ENCODE peak calls at places on chromosome 20, in eight cellular contexts. X is uterus, L is lung, H is pancreas, F is OCI-LY7, B is H9, W is body of pancreas, E is cardiac muscle cell. U is an unnamed sample.

GRCh38 chr20:23327617-23328333 is 22.8 kb upstream of the NXT1 start:
- DNase-seq in X (no peak), L (no peak), H (no peak), F (no peak), B (no peak), W (no peak), E (no peak), U (no peak)

GRCh38 chr20:53660078-53660909 is 66.7 kb upstream of the ZNF217 start:
- DNase-seq in X (peak; percentile 47), L (no peak), H (no peak), F (peak; percentile 41), B (peak; percentile 37), W (no peak), E (no peak), U (no peak)

GRCh38 chr20:51660741-51661608 is 107.2 kb downstream of the ATP9A start:
- DNase-seq in X (no peak), L (no peak), H (no peak), F (no peak), B (no peak), W (no peak), E (no peak), U (no peak)

GRCh38 chr20:39269031-39269461 is 306.9 kb downstream of the DHX35 start:
- DNase-seq in X (peak; percentile 35), L (no peak), H (peak; percentile 80), F (peak; percentile 43), B (peak; percentile 80), W (peak; percentile 65), E (peak; percentile 65), U (no peak)

GRCh38 chr20:37426978-37427377 is 81.0 kb downstream of the SRC start:
- DNase-seq in X (no peak), L (no peak), H (no peak), F (no peak), B (no peak), W (no peak), E (no peak), U (no peak)

GRCh38 chr20:13250242-13250641 is 29.2 kb downstream of the ISM1 start:
- DNase-seq in X (no peak), L (no peak), H (no peak), F (no peak), B (no peak), W (peak; percentile 62), E (no peak), U (no peak)

GRCh38 chr20:20094410-20094809 is 42.1 kb downstream of the CFAP61 start:
- DNase-seq in X (no peak), L (no peak), H (no peak), F (no peak), B (no peak), W (no peak), E (no peak), U (no peak)

GRCh38 chr20:17825949-17826843 is 126.4 kb downstream of the BANF2 start:
- DNase-seq in X (no peak), L (no peak), H (no peak), F (no peak), B (no peak), W (no peak), E (no peak), U (no peak)

GRCh38 chr20:10329387-10330005 is 104.5 kb downstream of the MKKS start:
- DNase-seq in X (no peak), L (no peak), H (no peak), F (no peak), B (no peak), W (no peak), E (no peak), U (no peak)

GRCh38 chr20:25278636-25279361 is 30.9 kb downstream of the PYGB start:
- DNase-seq in X (peak; percentile 11), L (no peak), H (peak; percentile 46), F (no peak), B (no peak), W (no peak), E (no peak), U (no peak)

GRCh38 chr20:58117944-58118343 is 110.5 kb downstream of the ANKRD60 start:
- DNase-seq in X (no peak), L (no peak), H (no peak), F (no peak), B (no peak), W (no peak), E (no peak), U (no peak)

GRCh38 chr20:45425561-45425960 is 9.6 kb downstream of the PIGT start:
- DNase-seq in X (no peak), L (no peak), H (no peak), F (no peak), B (no peak), W (no peak), E (no peak), U (no peak)

GRCh38 chr20:46057856-46058655 is 29.0 kb downstream of the SLC12A5 start:
- DNase-seq in X (peak; percentile 34), L (peak; percentile 58), H (no peak), F (no peak), B (peak; percentile 79), W (peak; percentile 25), E (peak; percentile 45), U (peak; percentile 56)

GRCh38 chr20:45105317-45105716 is 4.4 kb upstream of the KCNS1 start:
- DNase-seq in X (no peak), L (no peak), H (no peak), F (no peak), B (no peak), W (no peak), E (no peak), U (no peak)

GRCh38 chr20:32390999-32391398 is 32.9 kb downstream of the ASXL1 start:
- DNase-seq in X (no peak), L (no peak), H (no peak), F (no peak), B (no peak), W (no peak), E (no peak), U (no peak)

GRCh38 chr20:19022791-19023448 is 189.5 kb upstream of the SLC24A3 start:
- DNase-seq in X (no peak), L (peak; percentile 16), H (no peak), F (peak; percentile 7), B (no peak), W (no peak), E (no peak), U (peak; percentile 27)

GRCh38 chr20:22909436-22909835 is 125.7 kb upstream of the SSTR4 start:
- DNase-seq in X (no peak), L (no peak), H (no peak), F (no peak), B (no peak), W (no peak), E (no peak), U (no peak)

GRCh38 chr20:50726955-50727791 is 4.2 kb upstream of the PARD6B start:
- DNase-seq in X (no peak), L (no peak), H (no peak), F (no peak), B (peak; percentile 0), W (no peak), E (no peak), U (no peak)

GRCh38 chr20:6698056-6698455 is 69.4 kb upstream of the BMP2 start:
- DNase-seq in X (no peak), L (no peak), H (no peak), F (no peak), B (peak; percentile 88), W (no peak), E (no peak), U (no peak)

GRCh38 chr20:21435576-21435975 is 38.2 kb upstream of the NKX2-4 start:
- DNase-seq in X (no peak), L (no peak), H (no peak), F (no peak), B (no peak), W (no peak), E (no peak), U (no peak)

GRCh38 chr20:38523697-38524096 is 51.1 kb downstream of the RALGAPB start:
- DNase-seq in X (no peak), L (no peak), H (no peak), F (no peak), B (no peak), W (no peak), E (no peak), U (no peak)

GRCh38 chr20:37615507-37616425 is 78.1 kb upstream of the CTNNBL1 start:
- DNase-seq in X (no peak), L (peak; percentile 55), H (no peak), F (peak; percentile 64), B (peak; percentile 69), W (no peak), E (peak; percentile 45), U (no peak)

GRCh38 chr20:39266989-39267388 is 304.8 kb downstream of the DHX35 start:
- DNase-seq in X (no peak), L (no peak), H (no peak), F (no peak), B (no peak), W (no peak), E (no peak), U (no peak)

GRCh38 chr20:63121246-63121645 is 94.7 kb downstream of the YTHDF1 start:
- DNase-seq in X (no peak), L (no peak), H (no peak), F (no peak), B (no peak), W (peak; percentile 1), E (no peak), U (no peak)
- H3K9me3 ChIP-seq in X (no peaks in the 10 kb centered on the region), L (no peaks in the 10 kb centered on the region), H (no peaks in the 10 kb centered on the region), F (no peaks in the 10 kb centered on the region), B (no peaks in the 10 kb centered on the region), W (no peaks in the 10 kb centered on the region), E (no peaks in the 10 kb centered on the region), U (no peaks in the 10 kb centered on the region)

GRCh38 chr20:59661621-59662020 is 57.3 kb downstream of the PHACTR3 start:
- DNase-seq in X (no peak), L (peak; percentile 14), H (no peak), F (no peak), B (no peak), W (no peak), E (no peak), U (no peak)
- H3K9me3 ChIP-seq in X (peaks cover 12% of the 10 kb centered on the region), L (peaks cover 10% of the 10 kb centered on the region), H (no peaks in the 10 kb centered on the region), F (peaks cover 8% of the 10 kb centered on the region), B (peaks cover 26% of the 10 kb centered on the region), W (no peaks in the 10 kb centered on the region), E (no peaks in the 10 kb centered on the region), U (peaks cover 8% of the 10 kb centered on the region)

DNA sequence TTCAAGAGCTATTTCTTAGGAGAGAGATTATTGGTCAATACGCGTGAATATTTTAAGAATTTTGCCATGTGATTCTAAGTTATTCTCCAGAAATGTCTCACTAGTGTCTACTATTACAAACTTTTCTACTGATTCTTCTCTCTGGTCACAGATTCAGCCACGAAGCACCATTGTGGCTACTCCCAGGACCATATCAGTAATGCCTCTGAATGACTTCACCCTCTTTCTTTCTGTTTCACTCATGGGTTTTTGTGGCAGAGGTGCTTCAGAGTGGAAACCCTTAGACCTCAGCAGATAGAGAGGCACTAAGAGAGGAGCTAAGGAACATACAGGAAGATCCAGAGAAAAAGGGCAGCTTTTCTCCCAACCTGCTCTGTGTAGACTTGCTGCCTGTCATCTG is 211.3 kb downstream of the CBLN4 start:
- DNase-seq in X (no peak), L (no peak), H (no peak), F (no peak), B (no peak), W (no peak), E (no peak), U (no peak)
- H3K9me3 ChIP-seq in X (no peaks in the 10 kb centered on the region), L (peaks cover 2% of the 10 kb centered on the region), H (no peaks in the 10 kb centered on the region), F (no peaks in the 10 kb centered on the region), B (no peaks in the 10 kb centered on the region), W (no peaks in the 10 kb centered on the region), E (no peaks in the 10 kb centered on the region), U (no peaks in the 10 kb centered on the region)

DNA sequence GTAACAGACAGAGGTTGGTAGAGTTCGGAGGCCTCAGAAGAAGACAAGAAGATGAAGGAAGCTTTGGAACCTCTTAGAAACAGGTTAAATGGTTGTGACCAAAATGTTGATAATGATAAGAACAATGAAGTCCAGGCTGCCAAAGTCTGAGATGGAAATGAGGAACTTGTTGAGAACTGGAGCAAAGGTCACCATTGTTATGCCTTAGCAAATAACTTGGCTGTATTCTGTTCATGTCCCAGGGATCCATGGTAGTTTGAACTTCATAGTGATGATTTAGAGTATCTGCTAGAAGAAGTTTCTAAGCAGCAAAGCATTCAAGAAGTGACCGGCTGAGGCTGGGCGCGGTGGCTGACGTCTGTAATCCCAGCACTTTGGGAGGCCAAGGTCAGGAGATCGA is 11.1 kb upstream of the LSM14B start:
- DNase-seq in X (no peak), L (no peak), H (no peak), F (no peak), B (no peak), W (no peak), E (no peak), U (no peak)
- H3K9me3 ChIP-seq in X (peaks cover 21% of the 10 kb centered on the region), L (peaks cover 3% of the 10 kb centered on the region), H (no peaks in the 10 kb centered on the region), F (peaks cover 16% of the 10 kb centered on the region), B (no peaks in the 10 kb centered on the region), W (no peaks in the 10 kb centered on the region), E (no peaks in the 10 kb centered on the region), U (peaks cover 15% of the 10 kb centered on the region)